ENCODE peak calls at places on chromosomes 11 and 22, in five cellular contexts. D is body of pancreas, U is fibroblast of mammary gland, P is lower lobe of right lung, O is MM.1S. F is an unnamed sample.
A peak's percentile ranks its signal among the peaks of the same experiment; 100 is the strongest.

GRCh38 chr22:30413745-30414524 is 11.6 kb upstream of the MTFP1 start:
- DNase-seq in D (no peak), U (no peak), P (no peak), O (no peak), F (no peak)

GRCh38 chr11:102927624-102927990 is 27.9 kb downstream of the MMP13 start:
- DNase-seq in D (no peak), U (no peak), P (no peak), O (no peak), F (no peak)

GRCh38 chr11:110148775-110149744 is 55.9 kb downstream of the ZC3H12C start:
- DNase-seq in D (no peak), U (peak; percentile 90), P (no peak), O (no peak), F (peak; percentile 82)

GRCh38 chr11:44693654-44694119 is 33.1 kb upstream of the TSPAN18 start:
- DNase-seq in D (no peak), U (no peak), P (no peak), O (no peak), F (no peak)

GRCh38 chr11:46920709-46921108 is 2.4 kb upstream of the LRP4 start:
- DNase-seq in D (no peak), U (peak; percentile 100), P (no peak), O (no peak), F (peak; percentile 88)

GRCh38 chr11:86954288-86955110 is 696 bp downstream of the FZD4 start:
- DNase-seq in D (peak; percentile 77), U (no peak), P (peak; percentile 52), O (no peak), F (no peak)

GRCh38 chr11:70473873-70474690 is 75.8 kb downstream of the CTTN start:
- DNase-seq in D (no peak), U (no peak), P (no peak), O (no peak), F (no peak)

GRCh38 chr11:69013009-69013951 is at the start of gene MRGPRF:
- DNase-seq in D (peak; percentile 56), U (peak; percentile 89), P (peak; percentile 75), O (no peak), F (peak; percentile 68)

GRCh38 chr11:29343465-29344333 is 673.1 kb downstream of the KCNA4 start:
- DNase-seq in D (peak; percentile 67), U (peak; percentile 56), P (peak; percentile 65), O (peak; percentile 52), F (peak; percentile 64)
- TF ChIP-seq CTCF in D (peak; percentile 70), U (peak; percentile 98), P (peak; percentile 79), O (peak; percentile 96), F (peak; percentile 96)

GRCh38 chr22:26650722-26651421 is 6.5 kb upstream of the MIAT start:
- DNase-seq in D (no peak), U (no peak), P (no peak), O (no peak), F (no peak)

GRCh38 chr22:26648761-26649363 is 8.5 kb upstream of the MIAT start:
- DNase-seq in D (no peak), U (no peak), P (no peak), O (no peak), F (peak; percentile 89)

GRCh38 chr22:26646158-26646557 is 11.2 kb upstream of the MIAT start:
- DNase-seq in D (no peak), U (peak; percentile 29), P (no peak), O (no peak), F (peak; percentile 23)

GRCh38 chr22:26651840-26652239 is 5.5 kb upstream of the MIAT start:
- DNase-seq in D (no peak), U (no peak), P (no peak), O (no peak), F (no peak)

GRCh38 chr22:26648011-26648497 is 9.3 kb upstream of the MIAT start:
- DNase-seq in D (no peak), U (no peak), P (no peak), O (peak; percentile 79), F (no peak)
- H3K4me3 ChIP-seq in D (no peak overlapping the region), U (no peak overlapping the region), P (no peak overlapping the region), O (peak overlapping the region; percentile 25), F (no peak overlapping the region)

GRCh38 chr11:131672191-131672590 is 301.8 kb downstream of the NTM start:
- DNase-seq in D (no peak), U (no peak), P (no peak), O (no peak), F (no peak)

GRCh38 chr11:131671320-131671719 is 300.9 kb downstream of the NTM start:
- DNase-seq in D (no peak), U (no peak), P (no peak), O (no peak), F (no peak)

GRCh38 chr11:131675489-131675888 is 305.1 kb downstream of the NTM start:
- DNase-seq in D (no peak), U (peak; percentile 72), P (no peak), O (no peak), F (peak; percentile 14)

GRCh38 chr11:131671764-131672163 is 301.3 kb downstream of the NTM start:
- DNase-seq in D (no peak), U (no peak), P (no peak), O (no peak), F (no peak)

DNA sequence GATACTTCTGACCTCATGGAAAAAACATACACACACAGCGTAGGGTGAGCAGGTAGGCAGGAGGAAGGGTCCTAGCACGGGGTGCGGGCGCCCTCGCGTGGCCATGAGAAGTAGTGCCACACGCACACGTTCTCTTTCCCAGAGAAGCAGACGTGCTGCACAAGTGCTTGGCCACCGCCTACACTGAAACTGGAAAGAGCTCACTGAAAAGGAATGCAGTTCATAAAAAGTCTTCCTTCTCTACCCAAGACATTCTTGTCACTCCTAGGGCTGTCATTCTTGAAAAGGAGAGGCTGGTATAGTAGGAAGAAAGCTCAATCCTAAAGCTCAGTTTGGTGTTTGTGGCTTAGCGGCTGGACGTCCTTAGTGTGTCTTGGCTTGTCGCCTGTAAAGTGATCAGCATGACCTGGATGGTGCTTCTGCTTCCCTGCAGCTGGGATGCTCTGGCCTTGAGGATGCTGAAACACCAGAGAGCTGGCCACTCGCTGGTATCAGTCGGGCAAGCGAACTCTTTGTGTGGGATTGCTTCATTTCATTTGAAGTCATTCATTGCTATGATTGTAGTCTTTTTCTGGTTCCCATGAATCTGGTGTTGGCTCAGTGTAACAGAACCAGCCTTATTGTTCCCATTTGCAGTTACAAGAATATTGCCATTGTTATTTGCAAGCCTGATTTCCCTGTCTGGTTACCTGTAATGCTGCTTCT is 303.8 kb downstream of the NTM start:
- DNase-seq in D (peak; percentile 71), U (peak; percentile 73), P (peak; percentile 73), O (peak; percentile 56), F (peak; percentile 81)
- TF ChIP-seq CTCF in D (peak; percentile 90), U (peak; percentile 97), P (peak; percentile 94), O (peak; percentile 94), F (peak; percentile 95)

GRCh38 chr11:111393585-111393984 is 14.5 kb upstream of the POU2AF1 start:
- DNase-seq in D (no peak), U (no peak), P (no peak), O (no peak), F (no peak)
- H3K4me3 ChIP-seq in D (no peak overlapping the region), U (no peak overlapping the region), P (no peak overlapping the region), O (no peak overlapping the region), F (no peak overlapping the region)

DNA sequence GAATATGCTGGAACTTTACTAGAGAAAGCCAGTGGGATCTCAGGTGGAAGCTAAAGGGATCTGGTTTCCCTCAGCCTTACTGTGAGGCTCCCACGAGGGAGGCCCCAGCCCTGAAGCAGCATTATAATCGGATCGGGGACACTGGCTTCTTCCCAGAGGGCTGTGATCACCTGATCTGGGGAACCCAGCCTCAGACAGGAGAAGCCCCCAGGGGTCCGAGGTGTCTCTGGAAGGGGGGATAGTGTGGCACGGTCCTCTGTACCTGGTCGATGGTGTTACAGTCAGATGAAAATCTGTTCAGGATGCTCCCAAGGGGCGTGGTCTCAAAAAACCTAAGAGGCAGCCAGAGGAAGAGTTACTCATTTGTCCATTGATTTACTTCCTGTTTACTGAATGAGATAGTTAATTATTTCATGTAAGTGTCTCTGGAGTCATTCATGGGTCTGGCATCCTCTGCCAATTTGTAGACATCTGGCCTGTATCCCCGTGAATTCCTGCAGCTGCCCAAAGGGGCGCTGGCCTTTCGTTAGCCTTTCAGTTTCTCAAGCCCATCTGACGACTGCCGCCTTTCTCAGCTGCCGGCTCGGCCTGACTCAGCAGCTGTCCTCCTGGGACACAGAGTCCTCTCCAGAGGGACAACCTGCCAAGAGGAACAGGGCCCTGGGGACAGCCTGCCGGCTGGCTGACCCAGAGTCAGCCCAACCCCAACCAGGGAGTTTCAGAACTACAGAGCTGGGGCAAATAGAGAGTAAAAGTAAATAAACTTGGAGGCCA is 17.0 kb upstream of the KCNJ11 start:
- DNase-seq in D (peak; percentile 93), U (peak; percentile 54), P (peak; percentile 81), O (peak; percentile 37), F (peak; percentile 62)
- TF ChIP-seq CTCF in D (peak; percentile 63), U (peak; percentile 9), P (peak; percentile 37), O (peak; percentile 36), F (peak; percentile 43)

GRCh38 chr11:71931245-71931602 is 2.4 kb downstream of the RNF121 start:
- DNase-seq in D (no peak), U (no peak), P (no peak), O (no peak), F (no peak)
- H3K4me3 ChIP-seq in D (no peak overlapping the region), U (no peak overlapping the region), P (no peak overlapping the region), O (no peak overlapping the region), F (no peak overlapping the region)

DNA sequence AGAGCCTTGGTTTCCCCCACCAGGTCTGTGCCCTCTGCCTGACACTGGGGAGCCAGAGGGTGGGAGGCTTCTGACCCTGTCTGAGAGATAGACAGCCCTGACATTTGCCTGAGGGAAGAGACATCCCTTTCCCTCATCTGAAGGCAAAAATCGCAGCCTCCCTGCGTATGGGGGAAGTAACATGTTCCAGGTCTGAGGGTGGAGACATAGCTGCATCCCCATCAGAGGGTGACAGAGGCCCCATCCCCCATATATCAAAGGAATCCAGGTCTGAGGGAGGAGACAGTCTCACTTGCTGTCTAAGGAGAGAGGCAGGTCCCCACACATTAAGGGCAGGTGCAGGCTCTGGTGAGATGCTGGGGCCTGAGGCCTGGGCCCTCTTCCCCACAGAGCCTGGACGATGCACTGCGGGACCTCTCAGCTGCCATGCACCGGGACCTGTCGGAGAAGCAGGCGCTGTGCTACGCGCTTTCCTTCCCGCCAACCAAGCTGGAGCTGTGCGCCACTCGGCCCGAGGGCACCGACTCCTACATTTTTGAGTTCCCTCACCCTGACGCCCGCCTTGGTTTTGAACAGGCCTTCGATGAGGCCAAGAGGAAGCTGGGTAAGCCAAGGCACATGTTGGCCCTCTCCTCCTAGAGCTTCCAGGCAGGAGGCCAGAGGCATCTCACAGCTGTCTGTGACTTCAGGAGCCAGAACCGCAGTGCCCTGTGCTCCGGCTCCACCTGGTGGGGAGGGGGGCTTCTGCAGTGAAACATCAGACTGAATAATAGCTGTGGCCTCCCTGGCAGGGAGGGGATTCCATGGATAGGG is 16.1 kb upstream of the RELT start:
- DNase-seq in D (no peak), U (peak; percentile 54), P (no peak), O (peak; percentile 58), F (peak; percentile 63)
- TF ChIP-seq CTCF in D (peak; percentile 15), U (peak; percentile 34), P (no peak), O (peak; percentile 71), F (peak; percentile 47)